ENCODE peak calls at places on chromosome 14, in ten cellular contexts. N is nucleus accumbens; V is stimulated activated CD8-positive, alpha-beta memory T cell treated with anti-CD3 and anti-CD28 coated beads, Interleukin-2, amount 100 ng/mL, for 48 hours; R is activated CD4-positive, alpha-beta T cell treated with anti-CD3 and anti-CD28 coated beads, Interleukin-2, amount 10 ng/mL, durations not matched to agents 7 days and 5 days; Z is C1 segment of cervical spinal cord; T is HTR-8/SVneo; U is MCF 10A; L is HCT116; W is skeletal muscle cell; F is endothelial cell of umbilical vein. C is an unnamed sample.

GRCh38 chr14:25944020-25944419 is 653.8 kb downstream of the NOVA1 start:
- DNase-seq in U (no peak), T (no peak), F (no peak), W (no peak), V (no peak), N (no peak), R (no peak), L (no peak), Z (no peak), C (no peak)

GRCh38 chr14:98444077-98444476 is 827.9 kb downstream of the BCL11B start:
- DNase-seq in L (no peak), F (no peak), R (peak), W (no peak), U (no peak), T (no peak), N (no peak), V (no peak), Z (no peak), C (peak)

GRCh38 chr14:68964300-68965093 is 14.6 kb downstream of the ACTN1 start:
- DNase-seq in W (no peak), T (no peak), N (no peak), F (no peak), Z (no peak), L (no peak), R (no peak), U (no peak), V (no peak), C (no peak)

GRCh38 chr14:31712244-31713127 is 151.3 kb downstream of the NUBPL start:
- DNase-seq in Z (no peak), W (no peak), R (no peak), L (no peak), F (no peak), U (no peak), T (no peak), V (no peak), N (no peak), C (no peak)

GRCh38 chr14:29900609-29901350 is 26.9 kb downstream of the PRKD1 start:
- DNase-seq in L (no peak), N (no peak), Z (no peak), U (no peak), W (no peak), F (no peak), V (no peak), T (no peak), R (no peak), C (no peak)

GRCh38 chr14:24331731-24332093 is 3.2 kb downstream of the ADCY4 start:
- DNase-seq in T (no peak), N (no peak), U (no peak), Z (no peak), F (no peak), W (no peak), L (no peak), R (no peak), V (no peak), C (no peak)

GRCh38 chr14:88825078-88825458 is 617 bp downstream of the TTC8 start:
- DNase-seq in L (no peak), Z (no peak), V (no peak), R (no peak), N (no peak), W (no peak), F (no peak), U (peak), T (peak), C (no peak)

GRCh38 chr14:61472025-61472672 is 150.8 kb downstream of the PRKCH start:
- DNase-seq in T (peak), Z (no peak), U (peak), F (peak), W (peak), R (peak), L (no peak), N (no peak), V (no peak), C (no peak)

GRCh38 chr14:99300190-99300589 is 28.2 kb upstream of the BCL11B start:
- DNase-seq in U (no peak), V (no peak), R (no peak), T (no peak), W (no peak), F (no peak), L (no peak), Z (no peak), N (no peak), C (no peak)

GRCh38 chr14:68238956-68239355 is 419.4 kb downstream of the RAD51B start:
- DNase-seq in W (no peak), R (no peak), T (no peak), Z (no peak), U (no peak), N (no peak), F (no peak), L (no peak), V (no peak), C (no peak)

GRCh38 chr14:36955376-36955775 is 217.0 kb downstream of the SLC25A21 start:
- DNase-seq in F (no peak), U (no peak), L (no peak), V (no peak), Z (no peak), R (no peak), N (no peak), T (no peak), W (no peak), C (no peak)

GRCh38 chr14:99320105-99320572 is 48.1 kb upstream of the BCL11B start:
- DNase-seq in L (peak), F (peak), V (peak), Z (no peak), W (no peak), N (no peak), T (peak), U (peak), R (peak), C (peak)

GRCh38 chr14:88023658-88024187 is 18.8 kb downstream of the GPR65 start:
- DNase-seq in T (no peak), U (no peak), L (no peak), R (peak), V (no peak), F (no peak), Z (no peak), W (no peak), N (no peak), C (peak)

GRCh38 chr14:73209943-73210342 is 27.4 kb upstream of the PAPLN start:
- DNase-seq in F (peak), T (no peak), R (no peak), L (no peak), U (peak), Z (no peak), N (no peak), V (no peak), W (peak), C (no peak)

GRCh38 chr14:100530270-100531072 is 56.7 kb downstream of the BEGAIN start:
- DNase-seq in Z (no peak), W (no peak), V (no peak), U (no peak), R (peak), F (no peak), T (no peak), L (no peak), N (no peak), C (peak)

GRCh38 chr14:81447018-81447770 is 47.1 kb upstream of the STON2 start:
- DNase-seq in W (no peak), N (no peak), V (no peak), R (no peak), L (no peak), T (no peak), Z (no peak), F (no peak), U (no peak), C (no peak)

GRCh38 chr14:20794644-20795369 is 7.8 kb downstream of the RNASE1 start:
- DNase-seq in F (no peak), N (no peak), R (no peak), Z (no peak), T (no peak), L (no peak), U (no peak), W (no peak), V (no peak), C (no peak)

GRCh38 chr14:54374117-54374884 is 22.5 kb upstream of the CDKN3 start:
- DNase-seq in U (no peak), R (no peak), F (no peak), W (no peak), V (no peak), L (no peak), T (no peak), N (no peak), Z (no peak), C (no peak)

GRCh38 chr14:93156693-93157369 is 27.9 kb downstream of the MOAP1 start:
- DNase-seq in U (no peak), N (no peak), W (no peak), R (no peak), T (no peak), V (no peak), L (no peak), F (no peak), Z (no peak), C (no peak)

GRCh38 chr14:66508846-66509621 is 1.1 kb downstream of the GPHN start:
- DNase-seq in V (peak), R (peak), U (peak), W (no peak), F (peak), L (no peak), N (peak), Z (peak), T (peak), C (peak)

GRCh38 chr14:101031721-101032120 is 128.2 kb upstream of the RTL1 start:
- DNase-seq in V (no peak), W (no peak), T (no peak), F (no peak), N (no peak), L (no peak), R (no peak), Z (no peak), U (no peak), C (no peak)

GRCh38 chr14:105084741-105085571 is 19.7 kb upstream of the GPR132 start:
- DNase-seq in V (no peak), Z (no peak), W (no peak), U (no peak), L (no peak), T (no peak), R (no peak), F (no peak), N (no peak), C (no peak)

C was measured in activated CD8-positive, alpha-beta T cell treated with anti-CD3 and anti-CD28 coated beads, Interleukin-2, amount 10 ng/mL, durations not matched to agents 7 days and 5 days.